ENCODE peak calls at places on chromosome 15, in four cellular contexts. B is hepatocyte, O is PC-3, G is tibial artery. I is an unnamed sample. For H3K9me3, the result is how much of the 10 kb centered on the place peaks cover.

GRCh38 chr15:72312605-72313447 is 7.1 kb downstream of the CELF6 start:
- DNase-seq in G (peak), B (peak), O (peak), I (peak)

GRCh38 chr15:80777836-80778620 is 1.1 kb upstream of the CEMIP start:
- DNase-seq in O (peak), B (no peak), G (no peak), I (no peak)

GRCh38 chr15:39745415-39745814 is 37.2 kb downstream of the FSIP1 start:
- DNase-seq in G (no peak), O (peak), B (no peak), I (no peak)

GRCh38 chr15:39461536-39462140 is 119.2 kb upstream of the THBS1 start:
- DNase-seq in B (no peak), G (no peak), O (no peak), I (no peak)

GRCh38 chr15:29522373-29523276 is 253.0 kb upstream of the NSMCE3 start:
- DNase-seq in G (no peak), B (peak), O (peak), I (peak)

GRCh38 chr15:96341465-96342142 is 11.1 kb downstream of the NR2F2 start:
- DNase-seq in G (peak), B (no peak), O (no peak), I (no peak)

GRCh38 chr15:37819191-37819590 is 115.2 kb upstream of the TMCO5A start:
- DNase-seq in O (no peak), B (no peak), G (no peak), I (no peak)

GRCh38 chr15:90042766-90043525 is 41.8 kb downstream of the ZNF710 start:
- DNase-seq in B (no peak), G (no peak), O (no peak), I (no peak)

GRCh38 chr15:59689626-59690236 is 611 bp upstream of the BNIP2 start:
- DNase-seq in G (peak), B (peak), O (peak), I (peak)

GRCh38 chr15:67736810-67737209 is 88.5 kb upstream of the SKOR1 start:
- DNase-seq in B (no peak), G (no peak), O (no peak), I (no peak)

GRCh38 chr15:40307421-40308165 is at the start of gene PLCB2:
- DNase-seq in G (no peak), B (no peak), O (no peak), I (peak)

GRCh38 chr15:80645494-80646065 is 49.5 kb upstream of the ABHD17C start:
- DNase-seq in G (no peak), B (no peak), O (no peak), I (no peak)

GRCh38 chr15:49103676-49104075 is 51.7 kb downstream of the COPS2 start:
- DNase-seq in B (no peak), O (no peak), G (no peak), I (no peak)

DNA sequence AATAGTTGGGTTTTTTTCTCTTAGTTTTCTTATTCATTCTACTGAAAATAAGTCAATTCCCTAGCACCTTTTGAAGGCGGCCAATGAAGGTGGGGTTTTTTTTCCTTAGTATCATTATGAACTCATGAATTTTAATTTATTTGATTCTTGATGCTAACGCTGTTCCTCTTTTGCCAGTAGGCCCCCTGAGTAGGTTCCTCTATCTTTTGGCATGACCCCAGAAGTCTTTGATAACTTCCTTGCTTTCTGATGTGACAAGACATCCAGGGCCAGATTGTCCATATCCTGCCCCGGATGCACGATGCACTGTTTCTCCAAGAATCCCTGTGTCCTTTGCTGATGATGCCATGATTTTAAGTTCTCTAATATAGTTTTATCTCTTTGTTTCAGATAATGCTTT is 20.6 kb downstream of the LRRK1 start:
- DNase-seq in O (no peak), G (no peak), B (no peak), I (no peak)
- TF ChIP-seq CTCF in O (no peak), G (no peak), B (no peak), I (no peak)

GRCh38 chr15:20652914-20653313 is 111.3 kb upstream of the GOLGA6L6 start:
- DNase-seq in G (no peak), O (no peak), B (no peak), I (no peak)
- H3K9me3 ChIP-seq in G (under half), O (under half), B (under half), I (under half)

DNA sequence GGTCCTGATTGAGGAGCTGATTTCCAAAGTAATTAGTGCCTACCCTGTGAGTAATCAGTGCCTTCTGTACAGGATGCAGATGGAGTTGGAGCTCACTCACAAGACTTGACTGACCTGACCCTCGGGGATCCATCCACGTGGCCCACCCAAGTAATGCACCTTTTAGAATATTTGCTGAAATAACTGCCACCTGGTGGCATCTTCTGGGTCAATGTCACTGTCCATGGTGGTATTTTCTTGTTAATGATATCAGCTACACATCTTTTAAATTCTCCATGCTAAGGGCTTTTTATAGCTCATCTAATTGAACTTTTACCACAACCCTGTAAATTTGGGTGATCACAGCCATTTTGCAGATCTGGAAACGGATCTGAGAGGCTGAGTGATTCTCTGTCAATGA is 74.3 kb upstream of the ANKRD34C start:
- DNase-seq in G (no peak), O (peak), B (no peak), I (no peak)
- TF ChIP-seq CTCF in G (no peak), O (peak), B (peak), I (no peak)

GRCh38 chr15:24917431-24917830 is 37.4 kb upstream of the SNRPN start:
- DNase-seq in O (no peak), B (no peak), G (no peak), I (no peak)
- H3K9me3 ChIP-seq in O (under half), B (under half), G (under half), I (under half)

GRCh38 chr15:43209059-43209824 is 11.6 kb downstream of the EPB42 start:
- DNase-seq in B (peak), G (no peak), O (no peak), I (peak)
- TF ChIP-seq CTCF in B (peak), G (no peak), O (no peak), I (peak)

DNA sequence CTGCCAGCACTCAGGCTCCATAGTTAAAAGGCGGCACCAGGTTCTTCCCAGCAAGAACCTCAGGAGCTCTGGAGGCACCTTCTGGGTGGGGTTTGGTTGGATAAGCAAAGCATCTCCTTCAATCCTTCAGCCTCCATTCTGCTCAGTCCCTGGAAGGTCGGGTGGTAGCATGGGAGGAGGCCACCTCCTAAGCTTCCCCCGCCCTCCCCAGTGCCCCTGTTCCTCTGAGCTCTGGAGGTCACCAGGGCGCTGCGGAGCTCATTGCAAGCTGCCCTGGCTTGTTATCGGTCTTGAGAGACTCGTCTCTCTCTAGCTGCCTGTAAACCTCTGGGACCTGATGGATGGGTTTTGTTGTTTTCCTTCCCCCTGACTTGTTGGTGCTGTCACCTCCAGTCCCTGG is 124.8 kb downstream of the RPLP1 start:
- DNase-seq in O (no peak), B (no peak), G (no peak), I (no peak)
- H3K9me3 ChIP-seq in O (under half), B (under half), G (under half), I (under half)

DNA sequence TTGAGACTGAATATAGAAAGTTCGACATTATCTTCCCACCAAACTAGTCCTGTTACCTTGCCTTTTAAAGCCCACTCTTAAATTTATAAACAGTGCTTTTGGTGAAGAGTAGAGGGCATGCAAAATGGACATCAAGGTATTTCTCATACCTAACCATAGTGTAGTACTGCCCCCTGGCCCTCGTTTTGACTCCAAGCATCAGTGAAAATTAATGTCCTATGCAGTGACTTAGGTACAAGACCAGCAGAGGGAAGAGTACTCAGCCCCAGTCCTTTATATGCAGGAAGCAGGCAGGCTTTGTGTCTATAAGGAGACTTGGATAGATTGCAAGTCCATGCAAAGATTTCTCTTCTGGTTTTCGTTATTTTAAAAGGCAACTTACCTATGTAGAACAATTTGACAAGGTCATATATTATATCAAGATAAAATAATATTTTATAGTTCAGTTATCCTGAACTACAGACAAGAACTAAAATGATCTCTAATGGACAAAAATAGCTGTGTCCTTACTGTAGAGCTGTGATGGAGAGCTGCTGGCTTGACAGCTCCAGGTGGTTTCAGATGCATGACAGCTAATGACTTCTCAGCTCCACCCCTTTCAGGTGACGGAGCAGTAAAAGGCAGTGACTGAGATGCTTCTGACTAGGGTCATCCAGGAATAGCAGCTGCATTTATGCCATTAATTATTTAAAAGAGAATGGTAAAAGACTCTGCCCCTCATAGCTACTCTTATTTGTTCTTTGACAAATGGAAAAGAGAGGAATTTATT is 646.1 kb downstream of the SQOR start:
- DNase-seq in O (peak), B (peak), G (no peak), I (peak)
- TF ChIP-seq CTCF in O (peak), B (peak), G (no peak), I (peak)

I was measured in Caco-2.